ENCODE peak calls at places on chromosomes 12 and 14, in eight cellular contexts. R, L, P, I, C, U, K and Y are unnamed samples.

GRCh38 chr12:131604146-131604844 is 106.6 kb upstream of the SFSWAP start:
- DNase-seq in R (no peak), L (no peak), P (no peak), I (peak; percentile 82), C (peak; percentile 56), U (peak; percentile 95), K (no peak), Y (no peak)

GRCh38 chr12:85373045-85373444 is 93.0 kb downstream of the ALX1 start:
- DNase-seq in R (no peak), L (no peak), P (no peak), I (no peak), C (no peak), U (no peak), K (no peak), Y (no peak)

GRCh38 chr12:94841171-94841570 is 162.3 kb downstream of the NDUFA12 start:
- DNase-seq in R (no peak), L (no peak), P (no peak), I (no peak), C (no peak), U (no peak), K (no peak), Y (no peak)

GRCh38 chr14:59277659-59278058 is 89.2 kb downstream of the DAAM1 start:
- DNase-seq in R (no peak), L (no peak), P (no peak), I (no peak), C (no peak), U (no peak), K (no peak), Y (no peak)

GRCh38 chr12:66191547-66192126 is 2.6 kb downstream of the IRAK3 start:
- DNase-seq in R (no peak), L (no peak), P (no peak), I (no peak), C (no peak), U (no peak), K (no peak), Y (no peak)

GRCh38 chr12:24839268-24839791 is 109.6 kb downstream of the BCAT1 start:
- DNase-seq in R (no peak), L (no peak), P (no peak), I (no peak), C (no peak), U (no peak), K (no peak), Y (no peak)

GRCh38 chr12:71935594-71935993 is 3.1 kb upstream of the TPH2 start:
- DNase-seq in R (no peak), L (no peak), P (no peak), I (no peak), C (no peak), U (no peak), K (no peak), Y (no peak)

GRCh38 chr12:93243689-93244513 is 133.8 kb upstream of the NUDT4 start:
- DNase-seq in R (no peak), L (peak; percentile 85), P (no peak), I (no peak), C (peak; percentile 60), U (peak; percentile 84), K (no peak), Y (no peak)

GRCh38 chr12:132475304-132476037 is 14.5 kb upstream of the FBRSL1 start:
- DNase-seq in R (no peak), L (no peak), P (no peak), I (peak; percentile 91), C (no peak), U (no peak), K (no peak), Y (no peak)

GRCh38 chr14:72463291-72463866 is 430.5 kb downstream of the DPF3 start:
- DNase-seq in R (no peak), L (peak; percentile 93), P (no peak), I (no peak), C (no peak), U (no peak), K (no peak), Y (no peak)

GRCh38 chr12:52178984-52179383 is 12.8 kb downstream of the KRT80 start:
- DNase-seq in R (no peak), L (peak; percentile 59), P (no peak), I (no peak), C (no peak), U (no peak), K (no peak), Y (no peak)

GRCh38 chr14:90551070-90551704 is 154.4 kb downstream of the CALM1 start:
- DNase-seq in R (peak; percentile 32), L (no peak), P (no peak), I (peak; percentile 41), C (no peak), U (no peak), K (no peak), Y (no peak)

GRCh38 chr14:51603495-51603894 is 48.2 kb upstream of the FRMD6 start:
- DNase-seq in R (no peak), L (no peak), P (no peak), I (no peak), C (no peak), U (no peak), K (no peak), Y (no peak)

GRCh38 chr12:132143328-132144071 is 619 bp downstream of the DDX51 start:
- DNase-seq in R (no peak), L (no peak), P (no peak), I (peak; percentile 88), C (no peak), U (no peak), K (no peak), Y (peak; percentile 69)

GRCh38 chr12:47833591-47834012 is 13.9 kb upstream of the HDAC7 start:
- DNase-seq in R (no peak), L (no peak), P (no peak), I (peak; percentile 74), C (no peak), U (no peak), K (no peak), Y (no peak)

GRCh38 chr14:88986146-88986841 is 161.8 kb downstream of the TTC8 start:
- DNase-seq in R (no peak), L (no peak), P (no peak), I (no peak), C (no peak), U (no peak), K (no peak), Y (no peak)

GRCh38 chr14:39315859-39316444 is 82.2 kb downstream of the MIA2 start:
- DNase-seq in R (no peak), L (no peak), P (no peak), I (no peak), C (no peak), U (no peak), K (no peak), Y (no peak)

GRCh38 chr14:54353266-54353665 is 43.5 kb upstream of the CDKN3 start:
- DNase-seq in R (no peak), L (no peak), P (no peak), I (no peak), C (no peak), U (no peak), K (no peak), Y (no peak)

GRCh38 chr14:68627868-68628604 is 164.8 kb downstream of the ZFP36L1 start:
- DNase-seq in R (no peak), L (no peak), P (no peak), I (peak; percentile 89), C (no peak), U (no peak), K (peak; percentile 77), Y (peak; percentile 88)